ENCODE peak calls at places on chromosomes 5 and 9, in ten cellular contexts. F is cardiac muscle cell; T is H9; H is stimulated activated CD8-positive, alpha-beta memory T cell treated with anti-CD3 and anti-CD28 coated beads, Interleukin-7, amount 100 ng/mL, for 1 hour; G is T-helper 17 cell; S is stimulated activated naive CD4-positive, alpha-beta T cell treated with Interleukin-2 at 50 U/mL for 16 hours; Q is memory B cell; R is IMR-90; O is HT-29; M is Peyer's patch. E is an unnamed sample.

GRCh38 chr9:131290039-131290766 is 680 bp downstream of the PLPP7 start:
- DNase-seq in F (no peak), T (no peak), H (no peak), G (no peak), S (no peak), Q (no peak), R (no peak), O (no peak), M (no peak), E (no peak)

GRCh38 chr5:104733063-104733719 is 1170.6 kb upstream of the NUDT12 start:
- DNase-seq in F (no peak), T (no peak), H (no peak), G (no peak), S (no peak), Q (no peak), R (no peak), O (no peak), M (no peak), E (no peak)

GRCh38 chr5:89756955-89757354 is 652.6 kb downstream of the CETN3 start:
- DNase-seq in F (peak), T (no peak), H (no peak), G (no peak), S (no peak), Q (no peak), R (no peak), O (no peak), M (no peak), E (no peak)

GRCh38 chr5:141182248-141182647 is at the start of gene PCDHB16:
- DNase-seq in F (peak), T (peak), H (no peak), G (no peak), S (no peak), Q (no peak), R (peak), O (peak), M (no peak), E (no peak)

GRCh38 chr9:81594415-81594814 is 94.9 kb downstream of the TLE1 start:
- DNase-seq in F (no peak), T (no peak), H (no peak), G (no peak), S (no peak), Q (no peak), R (no peak), O (no peak), M (no peak), E (no peak)

GRCh38 chr9:130912932-130913598 is 16.5 kb upstream of the QRFP start:
- DNase-seq in F (peak), T (no peak), H (no peak), G (no peak), S (no peak), Q (no peak), R (peak), O (no peak), M (no peak), E (no peak)

GRCh38 chr5:181239062-181239663 is 4.5 kb downstream of the RACK1 start:
- DNase-seq in F (no peak), T (no peak), H (no peak), G (no peak), S (no peak), Q (no peak), R (no peak), O (no peak), M (no peak), E (no peak)

GRCh38 chr9:14529047-14529446 is 164.2 kb downstream of the ZDHHC21 start:
- DNase-seq in F (no peak), T (no peak), H (no peak), G (no peak), S (no peak), Q (no peak), R (no peak), O (no peak), M (no peak), E (no peak)

GRCh38 chr5:76771705-76772405 is 47.0 kb upstream of the F2RL1 start:
- DNase-seq in F (peak), T (no peak), H (no peak), G (no peak), S (no peak), Q (no peak), R (peak), O (no peak), M (peak), E (no peak)

GRCh38 chr9:36082928-36083327 is 46.2 kb downstream of the RECK start:
- DNase-seq in F (no peak), T (no peak), H (no peak), G (no peak), S (no peak), Q (no peak), R (no peak), O (no peak), M (no peak), E (no peak)

GRCh38 chr5:81749562-81750307 is 1.2 kb downstream of the SSBP2 start:
- DNase-seq in F (peak), T (peak), H (peak), G (peak), S (peak), Q (peak), R (peak), O (peak), M (peak), E (peak)

GRCh38 chr9:86445636-86446035 is 91.4 kb upstream of the TUT7 start:
- DNase-seq in F (no peak), T (no peak), H (no peak), G (no peak), S (no peak), Q (no peak), R (peak), O (no peak), M (no peak), E (no peak)